ENCODE peak calls at places on chromosome 5, in eight cellular contexts. F is cardiac muscle cell; U is IMR-90; Q is coronary artery; W is H9; K is activated CD8-positive, alpha-beta T cell treated with anti-CD3 and anti-CD28 coated beads for 36 hours; M is OCI-LY7; Y is progenitor cell of endocrine pancreas. H is an unnamed sample.

GRCh38 chr5:181282874-181283273 is 21.9 kb upstream of the TRIM52 start:
- DNase-seq in F (no peak), U (no peak), Q (no peak), W (no peak), K (no peak), M (no peak), Y (no peak), H (no peak)

GRCh38 chr5:31763399-31763798 is 124.5 kb downstream of the PDZD2 start:
- DNase-seq in F (no peak), U (no peak), Q (no peak), W (no peak), K (no peak), M (no peak), Y (no peak), H (no peak)

GRCh38 chr5:24905123-24905522 is 260.3 kb upstream of the CDH10 start:
- DNase-seq in F (no peak), U (no peak), Q (no peak), W (no peak), K (no peak), M (no peak), Y (no peak), H (no peak)

GRCh38 chr5:11384441-11385250 is 519.6 kb downstream of the CTNND2 start:
- DNase-seq in F (no peak), U (no peak), Q (no peak), W (peak; percentile 39), K (no peak), M (no peak), Y (peak; percentile 34), H (peak; percentile 12)

GRCh38 chr5:166486348-166486747 is 1805.1 kb upstream of the WWC1 start:
- DNase-seq in F (no peak), U (no peak), Q (no peak), W (no peak), K (no peak), M (no peak), Y (no peak), H (no peak)

GRCh38 chr5:58369513-58370156 is 90.3 kb downstream of the PLK2 start:
- DNase-seq in F (no peak), U (no peak), Q (no peak), W (no peak), K (no peak), M (no peak), Y (no peak), H (no peak)

GRCh38 chr5:31270396-31270795 is 76.9 kb downstream of the CDH6 start:
- DNase-seq in F (peak; percentile 24), U (peak; percentile 22), Q (no peak), W (no peak), K (no peak), M (no peak), Y (no peak), H (peak; percentile 7)

GRCh38 chr5:120913396-120913795 is 449.3 kb downstream of the PRR16 start:
- DNase-seq in F (no peak), U (no peak), Q (no peak), W (no peak), K (no peak), M (no peak), Y (no peak), H (no peak)

GRCh38 chr5:180289433-180289832 is 2.5 kb downstream of the MAPK9 start:
- DNase-seq in F (no peak), U (no peak), Q (no peak), W (no peak), K (no peak), M (no peak), Y (no peak), H (no peak)

GRCh38 chr5:94376672-94377345 is 241.6 kb downstream of the KIAA0825 start:
- DNase-seq in F (no peak), U (no peak), Q (no peak), W (no peak), K (no peak), M (no peak), Y (no peak), H (no peak)

GRCh38 chr5:59722875-59723274 is 170.7 kb downstream of the PDE4D start:
- DNase-seq in F (no peak), U (peak; percentile 24), Q (no peak), W (no peak), K (no peak), M (no peak), Y (no peak), H (no peak)

GRCh38 chr5:41695920-41696582 is 174.2 kb downstream of the OXCT1 start:
- DNase-seq in F (peak; percentile 6), U (no peak), Q (no peak), W (peak; percentile 40), K (no peak), M (peak; percentile 26), Y (no peak), H (peak; percentile 8)

GRCh38 chr5:7396169-7397004 is 449 bp downstream of the ADCY2 start:
- DNase-seq in F (peak; percentile 2), U (no peak), Q (no peak), W (no peak), K (peak; percentile 3), M (no peak), Y (peak; percentile 22), H (peak; percentile 34)

GRCh38 chr5:80937591-80937990 is 22.6 kb upstream of the RASGRF2 start:
- DNase-seq in F (no peak), U (peak; percentile 31), Q (no peak), W (no peak), K (no peak), M (no peak), Y (no peak), H (no peak)

GRCh38 chr5:80934751-80935150 is 25.4 kb upstream of the RASGRF2 start:
- DNase-seq in F (no peak), U (no peak), Q (no peak), W (peak; percentile 56), K (no peak), M (no peak), Y (no peak), H (no peak)

GRCh38 chr5:80933061-80933460 is 27.1 kb upstream of the RASGRF2 start:
- DNase-seq in F (no peak), U (peak; percentile 10), Q (no peak), W (no peak), K (no peak), M (no peak), Y (no peak), H (no peak)

GRCh38 chr5:80931423-80931822 is 28.7 kb upstream of the RASGRF2 start:
- DNase-seq in F (no peak), U (no peak), Q (no peak), W (no peak), K (no peak), M (no peak), Y (no peak), H (no peak)

GRCh38 chr5:80935811-80936385 is 24.3 kb upstream of the RASGRF2 start:
- DNase-seq in F (no peak), U (no peak), Q (no peak), W (peak; percentile 62), K (no peak), M (no peak), Y (no peak), H (no peak)
- TF ChIP-seq CTCF in F (no peak), U (peak; percentile 5), Q (no peak), W (peak; percentile 65), K (no peak), M (peak; percentile 20), Y (no peak), H (peak; percentile 3)

GRCh38 chr5:3598725-3599282 is 3.2 kb downstream of the IRX1 start:
- DNase-seq in F (no peak), U (no peak), Q (no peak), W (peak; percentile 36), K (no peak), M (no peak), Y (no peak), H (no peak)
- TF ChIP-seq CTCF in F (no peak), U (no peak), Q (no peak), W (no peak), K (no peak), M (no peak), Y (no peak), H (no peak)

DNA sequence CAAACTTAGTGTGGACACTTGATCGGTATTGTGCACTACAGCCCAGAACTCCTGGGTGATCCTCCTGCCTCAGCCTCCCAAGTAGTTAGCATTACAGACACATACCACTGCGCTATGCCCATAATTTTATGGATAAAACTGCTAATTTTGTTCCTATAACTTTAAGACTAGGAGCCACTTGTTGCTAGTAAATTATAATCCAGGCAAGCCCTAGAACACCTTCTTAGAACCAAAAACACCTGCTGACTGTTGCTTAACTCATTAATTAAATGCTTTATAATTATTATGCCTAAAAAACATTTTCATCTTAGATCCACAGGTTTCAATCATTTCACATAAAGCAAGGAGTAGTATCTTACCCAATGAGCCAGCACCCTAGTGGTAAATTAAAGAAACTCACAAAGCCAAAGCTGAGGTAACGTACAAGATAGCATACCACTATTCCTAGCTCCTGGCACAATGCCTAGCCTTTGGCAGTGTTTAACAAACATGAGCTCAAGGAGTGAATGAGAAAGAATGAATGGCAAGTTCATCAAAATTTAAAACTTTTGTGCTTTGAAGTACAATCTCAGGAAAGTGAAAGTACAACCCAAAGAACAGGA is 5.4 kb downstream of the MRPS27 start:
- DNase-seq in F (peak; percentile 89), U (peak; percentile 82), Q (no peak), W (no peak), K (no peak), M (no peak), Y (no peak), H (no peak)
- TF ChIP-seq CTCF in F (peak; percentile 34), U (peak; percentile 29), Q (no peak), W (peak; percentile 40), K (no peak), M (peak; percentile 66), Y (no peak), H (no peak)

GRCh38 chr5:155941340-155941739 is 385.6 kb upstream of the SGCD start:
- DNase-seq in F (no peak), U (no peak), Q (no peak), W (no peak), K (no peak), M (no peak), Y (no peak), H (no peak)

GRCh38 chr5:155938051-155938450 is 388.9 kb upstream of the SGCD start:
- DNase-seq in F (no peak), U (no peak), Q (no peak), W (no peak), K (no peak), M (no peak), Y (no peak), H (no peak)

GRCh38 chr5:155947394-155948062 is 379.4 kb upstream of the SGCD start:
- DNase-seq in F (no peak), U (peak; percentile 63), Q (no peak), W (no peak), K (no peak), M (no peak), Y (no peak), H (no peak)

DNA sequence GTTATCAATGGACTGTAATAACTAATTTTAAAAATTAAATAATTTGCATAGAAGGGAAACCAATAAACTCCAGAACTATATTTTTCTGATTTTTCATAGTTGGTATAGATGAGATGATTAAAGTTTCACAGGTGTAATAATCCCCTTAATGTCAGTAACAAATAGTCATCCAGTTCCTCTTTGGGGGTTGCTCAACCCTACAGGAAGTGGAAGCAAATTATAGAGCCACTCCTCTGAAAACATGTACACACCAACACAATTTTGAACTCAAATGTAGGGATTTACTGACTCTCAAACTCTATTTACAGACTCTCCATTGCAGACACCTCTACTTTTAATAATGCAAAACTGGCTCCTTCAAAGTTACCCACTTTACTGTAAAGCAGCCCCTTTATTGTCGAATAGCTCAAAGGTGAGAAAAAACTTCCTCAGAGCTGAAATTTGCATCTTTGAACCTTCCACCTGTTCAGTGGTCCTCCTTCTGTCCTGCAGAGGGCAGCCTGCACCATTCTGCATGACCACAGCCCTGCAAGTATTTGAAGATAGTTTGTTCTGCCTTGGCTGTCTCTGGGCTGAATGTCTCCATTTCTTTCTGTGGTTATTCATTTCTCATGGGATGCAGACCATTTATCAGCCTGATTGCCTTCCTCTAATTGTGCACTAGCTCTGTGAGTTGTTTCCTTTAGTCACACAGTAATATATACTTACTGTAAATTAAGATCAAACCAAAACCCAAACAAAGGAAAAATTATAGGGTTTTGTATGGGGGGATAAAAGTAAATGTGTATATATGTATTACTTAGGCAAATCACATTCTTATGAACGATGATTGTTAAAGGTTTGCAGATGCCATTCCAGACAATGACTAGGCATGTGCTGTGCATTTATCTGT is 383.2 kb upstream of the SGCD start:
- DNase-seq in F (peak; percentile 58), U (peak; percentile 70), Q (no peak), W (peak; percentile 63), K (peak; percentile 55), M (peak; percentile 45), Y (peak; percentile 39), H (peak; percentile 56)
- TF ChIP-seq CTCF in F (peak; percentile 77), U (peak; percentile 87), Q (peak; percentile 75), W (peak; percentile 89), K (peak; percentile 63), M (peak; percentile 79), Y (peak; percentile 89), H (peak; percentile 77)